ENCODE peak calls at places on chromosomes 4 and X, in four cellular contexts. W, K, H and L are unnamed samples.

GRCh38 chrX:38837389-38837788 is 36.1 kb downstream of the MID1IP1 start:
- DNase-seq in W (no peak), K (no peak), H (no peak), L (no peak)

GRCh38 chrX:40470830-40471429 is 109.8 kb upstream of the ATP6AP2 start:
- DNase-seq in H (no peak), W (no peak), K (no peak), L (peak; percentile 16)

GRCh38 chrX:132489256-132490085 is 633 bp upstream of the MBNL3 start:
- DNase-seq in W (peak; percentile 46), K (peak; percentile 35), H (peak; percentile 66), L (peak; percentile 76)

GRCh38 chr4:86556791-86557415 is 37.2 kb upstream of the PTPN13 start:
- DNase-seq in H (no peak), W (peak; percentile 32), K (no peak), L (peak; percentile 34)

GRCh38 chrX:137166591-137166990 is 132.8 kb upstream of the GPR101 start:
- DNase-seq in H (no peak), W (no peak), K (peak; percentile 17), L (peak; percentile 38)

GRCh38 chr4:163810757-163811156 is 316.3 kb downstream of the TMA16 start:
- DNase-seq in K (no peak), H (no peak), W (no peak), L (peak; percentile 43)

GRCh38 chr4:10582966-10583365 is 101.6 kb downstream of the CLNK start:
- DNase-seq in H (no peak), W (no peak), K (no peak), L (no peak)

GRCh38 chr4:41913509-41913908 is 21.7 kb upstream of the TMEM33 start:
- DNase-seq in K (no peak), W (no peak), H (no peak), L (no peak)

GRCh38 chr4:24764305-24764704 is 31.1 kb upstream of the SOD3 start:
- DNase-seq in W (no peak), K (no peak), H (no peak), L (no peak)

GRCh38 chrX:43813898-43814297 is 68.4 kb downstream of the MAOB start:
- DNase-seq in W (peak; percentile 14), H (no peak), K (peak; percentile 32), L (peak; percentile 47)

GRCh38 chr4:124030038-124030638 is 633.5 kb downstream of the SPRY1 start:
- DNase-seq in W (no peak), H (no peak), K (no peak), L (no peak)

GRCh38 chr4:32930700-32931099 is 2210.5 kb downstream of the PCDH7 start:
- DNase-seq in W (no peak), K (no peak), H (no peak), L (no peak)

GRCh38 chr4:165991325-165992180 is 118.5 kb downstream of the TLL1 start:
- DNase-seq in K (no peak), H (no peak), W (peak; percentile 48), L (no peak)

GRCh38 chr4:1769692-1770091 is 23.4 kb upstream of the FGFR3 start:
- DNase-seq in H (no peak), K (no peak), W (no peak), L (no peak)

GRCh38 chrX:40651620-40652223 is 4.4 kb upstream of the CXorf38 start:
- DNase-seq in H (peak; percentile 15), K (peak; percentile 53), W (peak; percentile 72), L (peak; percentile 79)

GRCh38 chr4:100421356-100421978 is 96.4 kb downstream of the EMCN start:
- DNase-seq in K (no peak), W (peak; percentile 77), H (no peak), L (peak; percentile 58)

GRCh38 chr4:173195708-173196107 is 27.1 kb downstream of the GALNT7 start:
- DNase-seq in W (no peak), K (no peak), H (no peak), L (no peak)

GRCh38 chr4:170423137-170423536 is 333.4 kb upstream of the AADAT start:
- DNase-seq in K (no peak), H (no peak), W (peak; percentile 17), L (peak; percentile 47)

GRCh38 chrX:20461576-20461975 is 194.9 kb upstream of the RPS6KA3 start:
- DNase-seq in K (no peak), H (no peak), W (peak; percentile 3), L (no peak)

GRCh38 chrX:44651347-44651746 is 108.7 kb upstream of the FUNDC1 start:
- DNase-seq in W (peak; percentile 39), H (no peak), K (peak; percentile 5), L (peak; percentile 16)

GRCh38 chr4:78645853-78646757 is 94.5 kb downstream of the ANXA3 start:
- DNase-seq in W (peak; percentile 97), H (peak; percentile 44), K (no peak), L (peak; percentile 94)

GRCh38 chr4:85500110-85500867 is 25.3 kb downstream of the ARHGAP24 start:
- DNase-seq in K (no peak), H (no peak), W (peak; percentile 59), L (peak; percentile 50)

GRCh38 chrX:45295587-45295986 is 94.9 kb upstream of the DIPK2B start:
- DNase-seq in K (no peak), H (no peak), W (peak; percentile 11), L (peak; percentile 58)

GRCh38 chr4:113893546-113893945 is 85.9 kb downstream of the ARSJ start:
- DNase-seq in K (no peak), H (no peak), W (peak; percentile 34), L (peak; percentile 36)

GRCh38 chr4:3766791-3767561 is 791 bp downstream of the ADRA2C start:
- DNase-seq in K (peak; percentile 50), W (no peak), H (no peak), L (no peak)
- TF ChIP-seq CTCF in K (no peak), W (no peak), H (no peak), L (no peak)

GRCh38 chr4:108018884-108019187 is 29.1 kb downstream of the HADH start:
- DNase-seq in W (no peak), K (no peak), H (no peak), L (no peak)
- TF ChIP-seq CTCF in W (no peak), K (peak; percentile 7), H (no peak), L (no peak)

GRCh38 chrX:78124304-78124703 is 15.1 kb downstream of the TAF9B start:
- DNase-seq in K (no peak), H (no peak), W (peak; percentile 28), L (no peak)
- TF ChIP-seq CTCF in K (no peak), H (no peak), W (peak; percentile 35), L (peak; percentile 18)

DNA sequence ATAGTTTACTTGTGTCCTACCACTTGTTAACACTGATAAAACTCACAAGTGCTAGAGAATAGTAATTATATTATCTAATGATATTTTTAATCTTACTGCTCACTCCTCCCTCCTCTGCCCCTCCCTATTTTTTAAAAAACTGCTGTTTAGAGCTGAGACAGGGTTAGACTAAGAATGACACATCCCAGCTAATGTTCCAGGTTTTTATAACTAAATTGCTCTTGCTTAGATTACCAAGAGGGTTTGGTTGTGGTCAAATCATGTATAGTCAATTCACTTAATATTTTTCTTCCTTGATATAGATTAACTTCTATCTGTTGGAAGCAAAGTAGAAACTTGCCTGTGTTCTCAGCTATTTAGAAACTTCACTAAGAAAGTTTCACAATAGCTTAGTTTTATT is 60.2 kb downstream of the ATOH1 start:
- DNase-seq in K (no peak), H (no peak), W (no peak), L (no peak)
- TF ChIP-seq CTCF in K (no peak), H (no peak), W (no peak), L (no peak)

DNA sequence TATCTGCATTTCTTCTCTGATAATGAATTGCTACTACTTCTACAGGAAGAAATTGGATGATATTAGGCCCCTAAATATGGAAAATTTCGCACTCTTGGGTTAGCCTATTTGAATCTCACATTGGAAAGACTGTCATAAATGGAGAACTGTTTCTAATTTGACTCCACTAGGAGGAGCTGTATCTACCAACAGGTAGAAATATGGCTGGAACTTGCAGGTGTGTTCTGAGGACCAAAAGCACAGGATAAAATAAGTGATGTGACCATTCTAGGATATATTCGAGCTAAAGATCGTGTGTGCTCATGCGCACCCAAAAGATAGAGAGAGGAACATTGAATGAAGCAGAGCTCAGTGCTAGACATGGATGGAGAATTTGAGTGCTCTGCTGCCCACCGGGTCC is 4.8 kb upstream of the NKAP start:
- DNase-seq in W (no peak), H (no peak), K (no peak), L (no peak)
- TF ChIP-seq CTCF in W (peak; percentile 13), H (no peak), K (no peak), L (no peak)

DNA sequence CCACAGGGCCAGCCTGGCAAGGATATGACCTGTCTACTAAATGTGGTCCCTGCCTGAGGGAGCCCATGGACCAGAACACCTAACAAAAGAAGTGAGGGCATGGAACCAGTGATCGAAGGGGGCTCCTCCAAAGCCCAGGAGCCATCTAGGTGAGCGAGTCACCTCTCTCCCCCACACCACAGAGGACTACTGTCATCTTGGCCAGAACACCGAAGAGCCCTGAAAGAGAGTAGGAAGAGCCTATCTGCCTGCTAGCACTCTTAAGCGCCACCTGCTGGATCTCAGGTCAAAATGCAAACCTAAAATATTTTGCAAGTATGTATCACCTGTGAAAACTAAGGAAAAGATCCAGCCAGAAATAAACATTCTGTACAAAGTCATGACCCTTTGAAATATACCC is 137.9 kb upstream of the ZXDB start:
- DNase-seq in W (peak; percentile 20), K (peak; percentile 5), H (no peak), L (peak; percentile 51)
- TF ChIP-seq CTCF in W (peak; percentile 41), K (no peak), H (peak; percentile 58), L (peak; percentile 52)

GRCh38 chrX:151370906-151371305 is 26.1 kb upstream of the VMA21 start:
- DNase-seq in K (peak; percentile 12), W (peak; percentile 2), H (peak; percentile 12), L (no peak)
- TF ChIP-seq CTCF in K (no peak), W (no peak), H (no peak), L (no peak)

GRCh38 chr4:74578329-74578728 is 133.4 kb downstream of the AREG start:
- DNase-seq in W (no peak), H (no peak), K (no peak), L (no peak)
- TF ChIP-seq CTCF in W (no peak), H (no peak), K (no peak), L (no peak)